ENCODE peak calls at places on chromosome 15, in ten cellular contexts. P is stimulated activated CD4-positive, alpha-beta T cell treated with anti-CD3 and anti-CD28 coated beads, Interleukin-2, amount 100 ng/mL, for 48 hours; C is GM06990; J is left cardiac atrium; R is stimulated activated CD8-positive, alpha-beta memory T cell treated with anti-CD3 and anti-CD28 coated beads, Interleukin-7, amount 100 ng/mL, for 1 hour; W is globus pallidus; D is germinal center; Z is substantia nigra; B is effector CD4-positive, alpha-beta T cell; S is kidney tubule cell. I is an unnamed sample.

GRCh38 chr15:82531496-82532382 is 8.5 kb downstream of the RPS17 start:
- DNase-seq in B (no peak), R (no peak), J (no peak), Z (no peak), S (no peak), P (no peak), D (no peak), C (no peak), W (no peak), I (no peak)

GRCh38 chr15:89002281-89002761 is 85.9 kb upstream of the ABHD2 start:
- DNase-seq in Z (no peak), R (no peak), C (no peak), J (no peak), D (no peak), B (no peak), W (no peak), P (no peak), S (peak; percentile 26), I (no peak)

GRCh38 chr15:74609938-74610301 is 5.7 kb upstream of the CLK3 start:
- DNase-seq in J (no peak), W (no peak), D (no peak), B (no peak), S (no peak), C (no peak), Z (no peak), P (no peak), R (no peak), I (no peak)

GRCh38 chr15:61890106-61890505 is 170.1 kb downstream of the VPS13C start:
- DNase-seq in S (no peak), B (no peak), R (no peak), J (no peak), C (no peak), P (no peak), D (no peak), W (no peak), Z (no peak), I (no peak)

GRCh38 chr15:41946970-41947369 is 25.4 kb downstream of the EHD4 start:
- DNase-seq in C (no peak), J (no peak), Z (no peak), D (no peak), B (no peak), R (no peak), S (no peak), P (no peak), W (no peak), I (no peak)

GRCh38 chr15:88637436-88637835 is 1.4 kb upstream of the ISG20 start:
- DNase-seq in J (no peak), Z (no peak), P (no peak), S (no peak), B (no peak), C (no peak), W (no peak), R (no peak), D (no peak), I (no peak)

GRCh38 chr15:51380999-51381806 is 39.7 kb downstream of the GLDN start:
- DNase-seq in S (peak; percentile 72), P (peak; percentile 10), C (no peak), Z (peak; percentile 45), R (no peak), J (peak; percentile 52), D (peak; percentile 62), W (peak; percentile 92), B (no peak), I (peak; percentile 37)

GRCh38 chr15:66024116-66024515 is 154.8 kb downstream of the RAB11A start:
- DNase-seq in S (no peak), J (no peak), W (no peak), P (no peak), D (no peak), C (no peak), Z (no peak), B (no peak), R (no peak), I (no peak)

GRCh38 chr15:43877371-43877770 is 50.6 kb downstream of the WDR76 start:
- DNase-seq in S (no peak), P (no peak), W (no peak), J (no peak), C (no peak), B (no peak), R (no peak), D (no peak), Z (no peak), I (no peak)

GRCh38 chr15:68700395-68701123 is 120.1 kb downstream of the ANP32A start:
- DNase-seq in R (no peak), C (no peak), D (no peak), J (peak; percentile 73), Z (no peak), B (no peak), P (no peak), W (peak; percentile 91), S (peak; percentile 20), I (peak; percentile 39)

GRCh38 chr15:89500397-89501270 is 4.3 kb upstream of the RHCG start:
- DNase-seq in J (no peak), P (no peak), C (no peak), R (no peak), W (no peak), Z (no peak), S (no peak), D (no peak), B (no peak), I (no peak)

GRCh38 chr15:65286069-65286703 is 497 bp downstream of the PARP16 start:
- DNase-seq in W (peak; percentile 45), R (no peak), B (no peak), Z (no peak), J (peak; percentile 52), C (peak; percentile 70), P (peak; percentile 21), D (peak; percentile 27), S (peak; percentile 41), I (no peak)

GRCh38 chr15:90497374-90497773 is 32.3 kb upstream of the CRTC3 start:
- DNase-seq in S (no peak), D (no peak), C (no peak), B (no peak), P (no peak), J (no peak), R (no peak), Z (no peak), W (no peak), I (no peak)

GRCh38 chr15:62770752-62771151 is 271.8 kb upstream of the TPM1 start:
- DNase-seq in W (no peak), Z (no peak), P (no peak), S (peak; percentile 54), R (no peak), J (no peak), C (no peak), B (no peak), D (no peak), I (no peak)

GRCh38 chr15:78629031-78629715 is 8.4 kb upstream of the CHRNA3 start:
- DNase-seq in W (no peak), D (no peak), C (no peak), J (no peak), S (no peak), R (no peak), Z (no peak), B (no peak), P (no peak), I (no peak)